ENCODE peak calls at places on chromosomes 4 and X, in eight cellular contexts. J is heart left ventricle; B is neuronal stem cell; M is GM23338; W is SK-N-SH; L is mammary epithelial cell; A is CD4-positive, alpha-beta T cell; T is Peyer's patch. U is an unnamed sample.

GRCh38 chr4:15852524-15852923 is 74.4 kb downstream of the CD38 start:
- DNase-seq in B (no peak), T (no peak), A (no peak), L (no peak), M (no peak), J (no peak), W (no peak), U (no peak)

GRCh38 chrX:78437621-78438020 is 110.2 kb upstream of the CYSLTR1 start:
- DNase-seq in W (no peak), J (no peak), M (no peak), A (no peak), B (no peak), L (no peak), T (no peak), U (no peak)

GRCh38 chrX:118199997-118200396 is 83.4 kb upstream of the KLHL13 start:
- DNase-seq in J (no peak), L (no peak), T (no peak), W (no peak), B (no peak), A (no peak), M (no peak), U (no peak)

GRCh38 chr4:189941005-189941450 is 356 bp downstream of the FRG1 start:
- DNase-seq in W (no peak), M (no peak), T (no peak), A (no peak), L (no peak), J (no peak), B (no peak), U (no peak)

GRCh38 chr4:168449740-168450442 is 30.4 kb downstream of the DDX60L start:
- DNase-seq in M (no peak), L (peak; percentile 40), W (no peak), T (no peak), A (no peak), J (no peak), B (no peak), U (no peak)

GRCh38 chr4:13529130-13529919 is 15.0 kb downstream of the NKX3-2 start:
- DNase-seq in J (no peak), T (no peak), L (no peak), B (no peak), W (peak; percentile 30), M (no peak), A (no peak), U (peak; percentile 37)

GRCh38 chrX:118751950-118752783 is 24.8 kb downstream of the IL13RA1 start:
- DNase-seq in L (peak; percentile 62), B (no peak), J (no peak), T (no peak), A (no peak), M (no peak), W (no peak), U (no peak)

GRCh38 chrX:101550362-101550761 is at the start of gene ARMCX1:
- DNase-seq in B (peak; percentile 36), A (no peak), M (peak; percentile 65), J (peak; percentile 74), T (no peak), L (peak; percentile 41), W (peak; percentile 74), U (peak; percentile 89)

GRCh38 chr4:15568814-15569213 is 86.3 kb downstream of the FBXL5 start:
- DNase-seq in T (no peak), B (no peak), A (no peak), L (no peak), W (no peak), J (no peak), M (no peak), U (no peak)

GRCh38 chrX:36414056-36414455 is 494.5 kb downstream of the CFAP47 start:
- DNase-seq in J (no peak), M (no peak), L (no peak), T (no peak), W (no peak), B (no peak), A (no peak), U (no peak)

GRCh38 chrX:134426285-134426684 is 33.7 kb upstream of the HPRT1 start:
- DNase-seq in A (no peak), J (no peak), W (no peak), T (no peak), B (no peak), M (no peak), L (no peak), U (no peak)

GRCh38 chr4:10492486-10492885 is 35.3 kb upstream of the ZNF518B start:
- DNase-seq in W (no peak), A (no peak), M (no peak), J (no peak), L (no peak), B (no peak), T (no peak), U (no peak)

GRCh38 chr4:138312536-138312911 is 70.4 kb upstream of the SLC7A11 start:
- DNase-seq in J (no peak), W (no peak), L (no peak), T (no peak), B (no peak), A (no peak), M (no peak), U (no peak)

GRCh38 chr4:115187136-115187535 is 73.7 kb upstream of the NDST4 start:
- DNase-seq in T (no peak), B (no peak), J (no peak), A (no peak), W (no peak), L (no peak), M (no peak), U (no peak)

GRCh38 chrX:50615570-50616158 is 145.0 kb upstream of the DGKK start:
- DNase-seq in J (no peak), B (no peak), M (peak; percentile 12), A (no peak), W (peak; percentile 29), T (no peak), L (no peak), U (no peak)

GRCh38 chr4:78787392-78788004 is 11.3 kb downstream of the BMP2K start:
- DNase-seq in T (no peak), L (no peak), M (no peak), J (no peak), B (no peak), A (no peak), W (no peak), U (no peak)

GRCh38 chr4:78784255-78784654 is 8.1 kb downstream of the BMP2K start:
- DNase-seq in M (no peak), T (no peak), A (no peak), W (no peak), B (no peak), L (peak; percentile 66), J (no peak), U (no peak)

GRCh38 chr4:78788005-78788889 is 12.1 kb downstream of the BMP2K start:
- DNase-seq in B (no peak), A (no peak), M (no peak), T (no peak), L (no peak), W (no peak), J (no peak), U (no peak)
- H3K27ac ChIP-seq in B (no peak overlapping the region), A (no peak overlapping the region), M (no peak overlapping the region), T (no peak overlapping the region), L (no peak overlapping the region), W (no peak overlapping the region), J (no peak overlapping the region), U (no peak overlapping the region)

GRCh38 chr4:6992728-6993655 is 50.2 kb upstream of the TADA2B start:
- DNase-seq in L (peak; percentile 68), B (no peak), M (no peak), T (peak; percentile 16), W (peak; percentile 75), J (no peak), A (no peak), U (no peak)

GRCh38 chr4:6991771-6992557 is 51.2 kb upstream of the TADA2B start:
- DNase-seq in W (peak; percentile 38), J (no peak), L (peak; percentile 96), A (no peak), B (no peak), T (peak; percentile 17), M (no peak), U (peak; percentile 92)

GRCh38 chr4:6991249-6991648 is 51.9 kb upstream of the TADA2B start:
- DNase-seq in T (no peak), J (no peak), B (no peak), W (no peak), M (no peak), L (no peak), A (no peak), U (no peak)

GRCh38 chr4:6989331-6989923 is 53.7 kb upstream of the TADA2B start:
- DNase-seq in J (no peak), B (no peak), T (no peak), M (no peak), A (no peak), W (no peak), L (no peak), U (no peak)

GRCh38 chr4:6990661-6991060 is 52.5 kb upstream of the TADA2B start:
- DNase-seq in W (no peak), L (no peak), B (no peak), J (no peak), T (no peak), A (no peak), M (no peak), U (no peak)
- H3K27ac ChIP-seq in W (peak overlapping the region; percentile 73), L (peak overlapping the region; percentile 97), B (no peak overlapping the region), J (no peak overlapping the region), T (no peak overlapping the region), A (no peak overlapping the region), M (no peak overlapping the region), U (no peak overlapping the region)

DNA sequence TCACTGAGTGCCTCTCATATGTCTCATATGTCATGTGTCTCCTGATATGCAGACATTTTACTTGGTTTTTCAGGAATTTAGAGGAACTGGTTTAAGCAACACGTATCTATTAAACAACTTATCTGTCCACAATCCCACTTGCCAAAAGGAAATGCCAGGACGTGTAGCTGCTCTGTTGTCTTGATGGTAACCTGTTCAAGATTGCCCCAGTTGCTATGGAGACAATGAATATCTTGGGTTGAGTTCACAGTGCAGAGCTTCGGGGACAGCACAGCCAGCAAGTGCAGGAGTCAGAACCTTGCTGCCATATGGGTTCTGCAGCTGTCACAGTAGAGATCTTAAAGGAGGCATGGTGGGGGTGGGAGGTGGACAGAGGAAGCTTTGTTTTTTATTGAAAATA is 28.7 kb upstream of the FAM9B start:
- DNase-seq in W (no peak), B (no peak), A (no peak), M (no peak), L (no peak), T (no peak), J (no peak), U (no peak)
- H3K27ac ChIP-seq in W (no peak overlapping the region), B (no peak overlapping the region), A (no peak overlapping the region), M (no peak overlapping the region), L (no peak overlapping the region), T (no peak overlapping the region), J (no peak overlapping the region), U (no peak overlapping the region)

GRCh38 chr4:76523593-76523992 is 88.6 kb downstream of the SHROOM3 start:
- DNase-seq in J (peak; percentile 28), M (no peak), W (no peak), L (no peak), B (no peak), T (no peak), A (no peak), U (no peak)

GRCh38 chr4:76531597-76531996 is 96.6 kb downstream of the SHROOM3 start:
- DNase-seq in W (no peak), L (no peak), B (no peak), A (no peak), M (no peak), T (no peak), J (no peak), U (no peak)

GRCh38 chr4:76527666-76528065 is 92.6 kb downstream of the SHROOM3 start:
- DNase-seq in M (no peak), A (no peak), B (no peak), L (peak; percentile 46), T (no peak), J (no peak), W (no peak), U (no peak)

GRCh38 chr4:76525751-76526150 is 90.7 kb downstream of the SHROOM3 start:
- DNase-seq in A (no peak), M (no peak), L (no peak), W (no peak), B (no peak), T (no peak), J (no peak), U (no peak)

GRCh38 chr4:76526585-76526990 is 91.6 kb downstream of the SHROOM3 start:
- DNase-seq in T (no peak), L (peak; percentile 76), A (no peak), B (no peak), J (no peak), W (no peak), M (no peak), U (no peak)
- H3K27ac ChIP-seq in T (no peak overlapping the region), L (peak overlapping the region; percentile 60), A (no peak overlapping the region), B (no peak overlapping the region), J (peak overlapping the region; percentile 75), W (no peak overlapping the region), M (no peak overlapping the region), U (no peak overlapping the region)

U was measured in adrenal gland.